ENCODE peak calls at places on chromosomes 11 and 22, in four cellular contexts. One of them, this sample, is unnamed.

GRCh38 chr11:27514558-27514957 is 8.0 kb upstream of the LIN7C start:
- DNase-seq in stimulated activated CD4-positive, alpha-beta T cell treated with anti-CD3 and anti-CD28 coated beads, Interleukin-2, amount 100 ng/mL, for 24 hours: no peak
- DNase-seq in skeletal muscle cell: no peak
- DNase-seq in fibroblast of mammary gland: peak
- DNase-seq in this sample: no peak

GRCh38 chr11:122209619-122210377 is 93.8 kb upstream of the BLID start:
- DNase-seq in stimulated activated CD4-positive, alpha-beta T cell treated with anti-CD3 and anti-CD28 coated beads, Interleukin-2, amount 100 ng/mL, for 24 hours: no peak
- DNase-seq in skeletal muscle cell: peak
- DNase-seq in fibroblast of mammary gland: peak
- DNase-seq in this sample: peak

GRCh38 chr22:22714600-22715361 is 70.4 kb downstream of the GGTLC2 start:
- DNase-seq in stimulated activated CD4-positive, alpha-beta T cell treated with anti-CD3 and anti-CD28 coated beads, Interleukin-2, amount 100 ng/mL, for 24 hours: no peak
- DNase-seq in skeletal muscle cell: no peak
- DNase-seq in fibroblast of mammary gland: no peak
- DNase-seq in this sample: no peak

GRCh38 chr11:69791266-69791665 is 16.1 kb upstream of the FGF4 start:
- DNase-seq in stimulated activated CD4-positive, alpha-beta T cell treated with anti-CD3 and anti-CD28 coated beads, Interleukin-2, amount 100 ng/mL, for 24 hours: no peak
- DNase-seq in skeletal muscle cell: peak
- DNase-seq in fibroblast of mammary gland: peak
- DNase-seq in this sample: no peak

GRCh38 chr11:111236355-111236754 is 9.2 kb upstream of the POU2AF2 start:
- DNase-seq in stimulated activated CD4-positive, alpha-beta T cell treated with anti-CD3 and anti-CD28 coated beads, Interleukin-2, amount 100 ng/mL, for 24 hours: no peak
- DNase-seq in skeletal muscle cell: no peak
- DNase-seq in fibroblast of mammary gland: no peak
- DNase-seq in this sample: peak

GRCh38 chr11:75785187-75785586 is 16.6 kb downstream of the DGAT2 start:
- DNase-seq in stimulated activated CD4-positive, alpha-beta T cell treated with anti-CD3 and anti-CD28 coated beads, Interleukin-2, amount 100 ng/mL, for 24 hours: no peak
- DNase-seq in skeletal muscle cell: no peak
- DNase-seq in fibroblast of mammary gland: no peak
- DNase-seq in this sample: no peak

GRCh38 chr22:25852223-25852622 is 110.2 kb downstream of the MYO18B start:
- DNase-seq in stimulated activated CD4-positive, alpha-beta T cell treated with anti-CD3 and anti-CD28 coated beads, Interleukin-2, amount 100 ng/mL, for 24 hours: no peak
- DNase-seq in skeletal muscle cell: no peak
- DNase-seq in fibroblast of mammary gland: no peak
- DNase-seq in this sample: no peak

GRCh38 chr11:65430406-65431217 is 8.0 kb downstream of the NEAT1 start:
- DNase-seq in stimulated activated CD4-positive, alpha-beta T cell treated with anti-CD3 and anti-CD28 coated beads, Interleukin-2, amount 100 ng/mL, for 24 hours: no peak
- DNase-seq in skeletal muscle cell: no peak
- DNase-seq in fibroblast of mammary gland: peak
- DNase-seq in this sample: peak

GRCh38 chr11:8355418-8355742 is 91.7 kb upstream of the LMO1 start:
- DNase-seq in stimulated activated CD4-positive, alpha-beta T cell treated with anti-CD3 and anti-CD28 coated beads, Interleukin-2, amount 100 ng/mL, for 24 hours: no peak
- DNase-seq in skeletal muscle cell: no peak
- DNase-seq in fibroblast of mammary gland: no peak
- DNase-seq in this sample: no peak

GRCh38 chr22:31922593-31922992 is 21.7 kb upstream of the YWHAH start:
- DNase-seq in stimulated activated CD4-positive, alpha-beta T cell treated with anti-CD3 and anti-CD28 coated beads, Interleukin-2, amount 100 ng/mL, for 24 hours: no peak
- DNase-seq in skeletal muscle cell: no peak
- DNase-seq in fibroblast of mammary gland: no peak
- DNase-seq in this sample: no peak

GRCh38 chr11:104774578-104774977 is 123.7 kb downstream of the CASP12 start:
- DNase-seq in stimulated activated CD4-positive, alpha-beta T cell treated with anti-CD3 and anti-CD28 coated beads, Interleukin-2, amount 100 ng/mL, for 24 hours: no peak
- DNase-seq in skeletal muscle cell: no peak
- DNase-seq in fibroblast of mammary gland: no peak
- DNase-seq in this sample: no peak

This sample was measured in NCI-H69.